ENCODE peak calls at places on chromosome 10, in ten cellular contexts. One of them, this sample, is unnamed.

GRCh38 chr10:79244841-79245504 is 102.3 kb upstream of the PPIF start:
- DNase-seq in frontal cortex: no peak
- DNase-seq in lower lobe of right lung: no peak
- DNase-seq in mucosa of descending colon: peak; percentile 39
- DNase-seq in effector memory CD8-positive, alpha-beta T cell: peak; percentile 37
- DNase-seq in activated CD4-positive, alpha-beta T cell treated with anti-CD3 and anti-CD28 coated beads, Interleukin-2, amount 50 U/mL, for 1 hour: no peak
- DNase-seq in CD8-positive, alpha-beta T cell: peak; percentile 60
- DNase-seq in iris pigment epithelial cell: no peak
- DNase-seq in CD4-positive, CD25-positive, alpha-beta regulatory T cell: no peak
- DNase-seq in stimulated activated CD4-positive, alpha-beta T cell treated with anti-CD3 and anti-CD28 coated beads, TNF-alpha, amount 100 ng/mL, for 4 hours: no peak
- DNase-seq in this sample: peak; percentile 65

GRCh38 chr10:26622891-26623290 is 74.6 kb upstream of the PDSS1 start:
- DNase-seq in stimulated activated CD4-positive, alpha-beta T cell treated with anti-CD3 and anti-CD28 coated beads, TNF-alpha, amount 100 ng/mL, for 4 hours: no peak
- DNase-seq in lower lobe of right lung: no peak
- DNase-seq in CD8-positive, alpha-beta T cell: no peak
- DNase-seq in frontal cortex: no peak
- DNase-seq in activated CD4-positive, alpha-beta T cell treated with anti-CD3 and anti-CD28 coated beads, Interleukin-2, amount 50 U/mL, for 1 hour: no peak
- DNase-seq in CD4-positive, CD25-positive, alpha-beta regulatory T cell: no peak
- DNase-seq in effector memory CD8-positive, alpha-beta T cell: no peak
- DNase-seq in iris pigment epithelial cell: no peak
- DNase-seq in mucosa of descending colon: no peak
- DNase-seq in this sample: no peak

GRCh38 chr10:132402781-132403241 is 5.8 kb downstream of the PWWP2B start:
- DNase-seq in lower lobe of right lung: peak; percentile 39
- DNase-seq in stimulated activated CD4-positive, alpha-beta T cell treated with anti-CD3 and anti-CD28 coated beads, TNF-alpha, amount 100 ng/mL, for 4 hours: no peak
- DNase-seq in activated CD4-positive, alpha-beta T cell treated with anti-CD3 and anti-CD28 coated beads, Interleukin-2, amount 50 U/mL, for 1 hour: no peak
- DNase-seq in mucosa of descending colon: peak; percentile 39
- DNase-seq in CD8-positive, alpha-beta T cell: no peak
- DNase-seq in iris pigment epithelial cell: no peak
- DNase-seq in CD4-positive, CD25-positive, alpha-beta regulatory T cell: no peak
- DNase-seq in effector memory CD8-positive, alpha-beta T cell: no peak
- DNase-seq in frontal cortex: no peak
- DNase-seq in this sample: no peak

GRCh38 chr10:126321455-126321854 is 66.8 kb downstream of the ADAM12 start:
- DNase-seq in lower lobe of right lung: no peak
- DNase-seq in CD4-positive, CD25-positive, alpha-beta regulatory T cell: no peak
- DNase-seq in activated CD4-positive, alpha-beta T cell treated with anti-CD3 and anti-CD28 coated beads, Interleukin-2, amount 50 U/mL, for 1 hour: no peak
- DNase-seq in effector memory CD8-positive, alpha-beta T cell: no peak
- DNase-seq in frontal cortex: no peak
- DNase-seq in mucosa of descending colon: no peak
- DNase-seq in stimulated activated CD4-positive, alpha-beta T cell treated with anti-CD3 and anti-CD28 coated beads, TNF-alpha, amount 100 ng/mL, for 4 hours: no peak
- DNase-seq in iris pigment epithelial cell: no peak
- DNase-seq in CD8-positive, alpha-beta T cell: no peak
- DNase-seq in this sample: no peak

GRCh38 chr10:17737021-17737965 is 14.7 kb upstream of the TMEM236 start:
- DNase-seq in frontal cortex: no peak
- DNase-seq in stimulated activated CD4-positive, alpha-beta T cell treated with anti-CD3 and anti-CD28 coated beads, TNF-alpha, amount 100 ng/mL, for 4 hours: no peak
- DNase-seq in CD4-positive, CD25-positive, alpha-beta regulatory T cell: peak; percentile 31
- DNase-seq in lower lobe of right lung: no peak
- DNase-seq in mucosa of descending colon: no peak
- DNase-seq in activated CD4-positive, alpha-beta T cell treated with anti-CD3 and anti-CD28 coated beads, Interleukin-2, amount 50 U/mL, for 1 hour: no peak
- DNase-seq in effector memory CD8-positive, alpha-beta T cell: no peak
- DNase-seq in iris pigment epithelial cell: peak; percentile 45
- DNase-seq in CD8-positive, alpha-beta T cell: no peak
- DNase-seq in this sample: peak; percentile 22

GRCh38 chr10:43863859-43864591 is 215.3 kb upstream of the ZNF32 start:
- DNase-seq in frontal cortex: no peak
- DNase-seq in activated CD4-positive, alpha-beta T cell treated with anti-CD3 and anti-CD28 coated beads, Interleukin-2, amount 50 U/mL, for 1 hour: no peak
- DNase-seq in CD4-positive, CD25-positive, alpha-beta regulatory T cell: no peak
- DNase-seq in CD8-positive, alpha-beta T cell: peak; percentile 34
- DNase-seq in stimulated activated CD4-positive, alpha-beta T cell treated with anti-CD3 and anti-CD28 coated beads, TNF-alpha, amount 100 ng/mL, for 4 hours: no peak
- DNase-seq in lower lobe of right lung: peak; percentile 31
- DNase-seq in iris pigment epithelial cell: peak; percentile 85
- DNase-seq in mucosa of descending colon: peak; percentile 43
- DNase-seq in effector memory CD8-positive, alpha-beta T cell: no peak
- DNase-seq in this sample: no peak

GRCh38 chr10:59649606-59650346 is 59.9 kb downstream of the SLC16A9 start:
- DNase-seq in stimulated activated CD4-positive, alpha-beta T cell treated with anti-CD3 and anti-CD28 coated beads, TNF-alpha, amount 100 ng/mL, for 4 hours: no peak
- DNase-seq in CD8-positive, alpha-beta T cell: no peak
- DNase-seq in mucosa of descending colon: no peak
- DNase-seq in CD4-positive, CD25-positive, alpha-beta regulatory T cell: no peak
- DNase-seq in iris pigment epithelial cell: no peak
- DNase-seq in lower lobe of right lung: no peak
- DNase-seq in activated CD4-positive, alpha-beta T cell treated with anti-CD3 and anti-CD28 coated beads, Interleukin-2, amount 50 U/mL, for 1 hour: no peak
- DNase-seq in effector memory CD8-positive, alpha-beta T cell: no peak
- DNase-seq in frontal cortex: no peak
- DNase-seq in this sample: no peak

GRCh38 chr10:30433286-30433778 is 652 bp upstream of the MAP3K8 start:
- DNase-seq in stimulated activated CD4-positive, alpha-beta T cell treated with anti-CD3 and anti-CD28 coated beads, TNF-alpha, amount 100 ng/mL, for 4 hours: peak; percentile 12
- DNase-seq in lower lobe of right lung: peak; percentile 90
- DNase-seq in CD8-positive, alpha-beta T cell: no peak
- DNase-seq in mucosa of descending colon: peak; percentile 85
- DNase-seq in effector memory CD8-positive, alpha-beta T cell: peak; percentile 38
- DNase-seq in iris pigment epithelial cell: peak; percentile 80
- DNase-seq in frontal cortex: no peak
- DNase-seq in CD4-positive, CD25-positive, alpha-beta regulatory T cell: peak; percentile 34
- DNase-seq in activated CD4-positive, alpha-beta T cell treated with anti-CD3 and anti-CD28 coated beads, Interleukin-2, amount 50 U/mL, for 1 hour: peak; percentile 35
- DNase-seq in this sample: peak; percentile 63

GRCh38 chr10:122500194-122500593 is 38.8 kb downstream of the HTRA1 start:
- DNase-seq in iris pigment epithelial cell: no peak
- DNase-seq in CD4-positive, CD25-positive, alpha-beta regulatory T cell: no peak
- DNase-seq in effector memory CD8-positive, alpha-beta T cell: no peak
- DNase-seq in CD8-positive, alpha-beta T cell: no peak
- DNase-seq in mucosa of descending colon: no peak
- DNase-seq in activated CD4-positive, alpha-beta T cell treated with anti-CD3 and anti-CD28 coated beads, Interleukin-2, amount 50 U/mL, for 1 hour: no peak
- DNase-seq in lower lobe of right lung: no peak
- DNase-seq in frontal cortex: no peak
- DNase-seq in stimulated activated CD4-positive, alpha-beta T cell treated with anti-CD3 and anti-CD28 coated beads, TNF-alpha, amount 100 ng/mL, for 4 hours: no peak
- DNase-seq in this sample: no peak

GRCh38 chr10:106626371-106626770 is 538.1 kb downstream of the SORCS1 start:
- DNase-seq in mucosa of descending colon: no peak
- DNase-seq in lower lobe of right lung: no peak
- DNase-seq in CD8-positive, alpha-beta T cell: no peak
- DNase-seq in effector memory CD8-positive, alpha-beta T cell: no peak
- DNase-seq in CD4-positive, CD25-positive, alpha-beta regulatory T cell: no peak
- DNase-seq in stimulated activated CD4-positive, alpha-beta T cell treated with anti-CD3 and anti-CD28 coated beads, TNF-alpha, amount 100 ng/mL, for 4 hours: no peak
- DNase-seq in frontal cortex: no peak
- DNase-seq in iris pigment epithelial cell: no peak
- DNase-seq in activated CD4-positive, alpha-beta T cell treated with anti-CD3 and anti-CD28 coated beads, Interleukin-2, amount 50 U/mL, for 1 hour: no peak
- DNase-seq in this sample: no peak

GRCh38 chr10:100829103-100829870 is 83.5 kb upstream of the SLF2 start:
- DNase-seq in activated CD4-positive, alpha-beta T cell treated with anti-CD3 and anti-CD28 coated beads, Interleukin-2, amount 50 U/mL, for 1 hour: no peak
- DNase-seq in CD8-positive, alpha-beta T cell: no peak
- DNase-seq in lower lobe of right lung: no peak
- DNase-seq in iris pigment epithelial cell: no peak
- DNase-seq in frontal cortex: peak; percentile 28
- DNase-seq in CD4-positive, CD25-positive, alpha-beta regulatory T cell: peak; percentile 7
- DNase-seq in mucosa of descending colon: no peak
- DNase-seq in stimulated activated CD4-positive, alpha-beta T cell treated with anti-CD3 and anti-CD28 coated beads, TNF-alpha, amount 100 ng/mL, for 4 hours: no peak
- DNase-seq in effector memory CD8-positive, alpha-beta T cell: no peak
- DNase-seq in this sample: no peak

GRCh38 chr10:60942604-60943269 is 1.2 kb downstream of the RHOBTB1 start:
- DNase-seq in CD4-positive, CD25-positive, alpha-beta regulatory T cell: peak; percentile 1
- DNase-seq in stimulated activated CD4-positive, alpha-beta T cell treated with anti-CD3 and anti-CD28 coated beads, TNF-alpha, amount 100 ng/mL, for 4 hours: no peak
- DNase-seq in frontal cortex: no peak
- DNase-seq in CD8-positive, alpha-beta T cell: no peak
- DNase-seq in lower lobe of right lung: peak; percentile 65
- DNase-seq in iris pigment epithelial cell: peak; percentile 76
- DNase-seq in activated CD4-positive, alpha-beta T cell treated with anti-CD3 and anti-CD28 coated beads, Interleukin-2, amount 50 U/mL, for 1 hour: peak; percentile 3
- DNase-seq in mucosa of descending colon: peak; percentile 56
- DNase-seq in effector memory CD8-positive, alpha-beta T cell: peak; percentile 8
- DNase-seq in this sample: no peak

GRCh38 chr10:100983868-100984669 is 3.2 kb downstream of the MRPL43 start:
- DNase-seq in frontal cortex: no peak
- DNase-seq in CD8-positive, alpha-beta T cell: no peak
- DNase-seq in lower lobe of right lung: peak; percentile 26
- DNase-seq in effector memory CD8-positive, alpha-beta T cell: no peak
- DNase-seq in CD4-positive, CD25-positive, alpha-beta regulatory T cell: no peak
- DNase-seq in mucosa of descending colon: no peak
- DNase-seq in iris pigment epithelial cell: no peak
- DNase-seq in activated CD4-positive, alpha-beta T cell treated with anti-CD3 and anti-CD28 coated beads, Interleukin-2, amount 50 U/mL, for 1 hour: no peak
- DNase-seq in stimulated activated CD4-positive, alpha-beta T cell treated with anti-CD3 and anti-CD28 coated beads, TNF-alpha, amount 100 ng/mL, for 4 hours: no peak
- DNase-seq in this sample: no peak

GRCh38 chr10:113997428-113997827 is 46.2 kb upstream of the ADRB1 start:
- DNase-seq in activated CD4-positive, alpha-beta T cell treated with anti-CD3 and anti-CD28 coated beads, Interleukin-2, amount 50 U/mL, for 1 hour: no peak
- DNase-seq in CD8-positive, alpha-beta T cell: no peak
- DNase-seq in effector memory CD8-positive, alpha-beta T cell: no peak
- DNase-seq in frontal cortex: no peak
- DNase-seq in stimulated activated CD4-positive, alpha-beta T cell treated with anti-CD3 and anti-CD28 coated beads, TNF-alpha, amount 100 ng/mL, for 4 hours: no peak
- DNase-seq in lower lobe of right lung: no peak
- DNase-seq in CD4-positive, CD25-positive, alpha-beta regulatory T cell: no peak
- DNase-seq in iris pigment epithelial cell: no peak
- DNase-seq in mucosa of descending colon: peak; percentile 69
- DNase-seq in this sample: no peak

This sample was measured in T-helper 1 cell.